ENCODE peak calls at places on chromosomes 7 and 10, in six cellular contexts. P is stimulated activated CD8-positive, alpha-beta memory T cell treated with anti-CD3 and anti-CD28 coated beads, Interleukin-12 subunit alpha, Interleukin-12 subunit beta, amount 100 ng/mL, for 4 hours; M is activated naive CD8-positive, alpha-beta T cell treated with anti-CD3 and anti-CD28 coated beads, Interleukin-2, amount 10 ng/mL, durations not matched to agents 7 days and 5 days; R is hippocampal formation; X is H1; G is endothelial cell. Z is an unnamed sample.

GRCh38 chr10:67839957-67840356 is 2.0 kb upstream of the DNAJC12 start:
- DNase-seq in P (no peak), M (no peak), R (no peak), X (no peak), G (no peak), Z (no peak)

GRCh38 chr10:82321734-82322133 is 446.7 kb downstream of the NRG3 start:
- DNase-seq in P (no peak), M (no peak), R (no peak), X (no peak), G (no peak), Z (no peak)

GRCh38 chr7:153638821-153639435 is 413.3 kb upstream of the DPP6 start:
- DNase-seq in P (no peak), M (no peak), R (no peak), X (no peak), G (no peak), Z (no peak)

GRCh38 chr7:124155400-124156022 is 122.6 kb upstream of the TMEM229A start:
- DNase-seq in P (no peak), M (no peak), R (no peak), X (no peak), G (no peak), Z (no peak)

GRCh38 chr10:20677340-20677739 is 219.8 kb downstream of the NEBL start:
- DNase-seq in P (no peak), M (no peak), R (no peak), X (no peak), G (no peak), Z (no peak)

GRCh38 chr10:125068406-125068805 is 92.0 kb downstream of the CTBP2 start:
- DNase-seq in P (no peak), M (no peak), R (no peak), X (no peak), G (no peak), Z (no peak)

GRCh38 chr7:87001214-87001613 is 58.2 kb downstream of the ELAPOR2 start:
- DNase-seq in P (no peak), M (no peak), R (no peak), X (no peak), G (no peak), Z (no peak)

GRCh38 chr7:134434701-134435100 is 24.2 kb downstream of the AKR1B1 start:
- DNase-seq in P (no peak), M (no peak), R (no peak), X (no peak), G (no peak), Z (no peak)

GRCh38 chr10:117441812-117442443 is 66.7 kb upstream of the PDZD8 start:
- DNase-seq in P (no peak), M (no peak), R (no peak), X (no peak), G (no peak), Z (no peak)

GRCh38 chr7:140506788-140507464 is 27.6 kb upstream of the MKRN1 start:
- DNase-seq in P (no peak), M (no peak), R (no peak), X (peak), G (no peak), Z (no peak)

GRCh38 chr7:73482746-73483145 is 39.3 kb downstream of the BAZ1B start:
- DNase-seq in P (no peak), M (no peak), R (no peak), X (no peak), G (no peak), Z (no peak)

GRCh38 chr10:103568505-103568904 is 75.0 kb downstream of the NEURL1 start:
- DNase-seq in P (no peak), M (no peak), R (no peak), X (no peak), G (no peak), Z (no peak)

GRCh38 chr10:64365663-64366062 is 844.5 kb downstream of the REEP3 start:
- DNase-seq in P (no peak), M (no peak), R (no peak), X (no peak), G (no peak), Z (no peak)

GRCh38 chr10:17290226-17290625 is 62.2 kb downstream of the VIM start:
- DNase-seq in P (no peak), M (no peak), R (no peak), X (no peak), G (no peak), Z (no peak)

GRCh38 chr7:30331338-30331737 is 46.9 kb downstream of the ZNRF2 start:
- DNase-seq in P (no peak), M (no peak), R (no peak), X (no peak), G (no peak), Z (no peak)

GRCh38 chr7:45001826-45002225 is 1.8 kb downstream of the CCM2 start:
- DNase-seq in P (no peak), M (no peak), R (no peak), X (no peak), G (no peak), Z (no peak)

GRCh38 chr7:5450549-5451327 is 27.1 kb upstream of the TNRC18 start:
- DNase-seq in P (no peak), M (peak), R (peak), X (peak), G (peak), Z (no peak)

Z was measured in iPS DF 19.7.